ENCODE peak calls at places on chromosomes 12 and 14, in ten cellular contexts. One of them, this sample, is unnamed.

GRCh38 chr14:84254205-84254788 is 1275.6 kb upstream of the FLRT2 start:
- DNase-seq in AG10803: no peak
- DNase-seq in nephron progenitor cell: peak
- DNase-seq in glutamatergic neuron: no peak
- DNase-seq in cardiac muscle cell: no peak
- DNase-seq in fibroblast of lung: no peak
- DNase-seq in tibial artery: no peak
- DNase-seq in RWPE1: no peak
- DNase-seq in AG04450: no peak
- DNase-seq in psoas muscle: no peak
- DNase-seq in this sample: no peak

GRCh38 chr12:50918584-50919316 is 33.6 kb upstream of the HIGD1C start:
- DNase-seq in glutamatergic neuron: no peak
- DNase-seq in cardiac muscle cell: no peak
- DNase-seq in nephron progenitor cell: no peak
- DNase-seq in fibroblast of lung: no peak
- DNase-seq in tibial artery: no peak
- DNase-seq in RWPE1: no peak
- DNase-seq in psoas muscle: no peak
- DNase-seq in AG04450: peak
- DNase-seq in AG10803: no peak
- DNase-seq in this sample: no peak

GRCh38 chr12:47832263-47832933 is 12.7 kb upstream of the HDAC7 start:
- DNase-seq in AG10803: no peak
- DNase-seq in fibroblast of lung: no peak
- DNase-seq in tibial artery: no peak
- DNase-seq in nephron progenitor cell: no peak
- DNase-seq in glutamatergic neuron: no peak
- DNase-seq in AG04450: no peak
- DNase-seq in RWPE1: no peak
- DNase-seq in psoas muscle: no peak
- DNase-seq in cardiac muscle cell: no peak
- DNase-seq in this sample: no peak

GRCh38 chr14:52563120-52563519 is 10.5 kb downstream of the GPR137C start:
- DNase-seq in RWPE1: peak
- DNase-seq in nephron progenitor cell: no peak
- DNase-seq in psoas muscle: no peak
- DNase-seq in AG04450: peak
- DNase-seq in AG10803: peak
- DNase-seq in fibroblast of lung: peak
- DNase-seq in tibial artery: no peak
- DNase-seq in cardiac muscle cell: no peak
- DNase-seq in glutamatergic neuron: no peak
- DNase-seq in this sample: no peak

GRCh38 chr14:77023001-77023996 is 5.2 kb downstream of the IRF2BPL start:
- DNase-seq in tibial artery: peak
- DNase-seq in psoas muscle: no peak
- DNase-seq in cardiac muscle cell: peak
- DNase-seq in nephron progenitor cell: no peak
- DNase-seq in AG10803: peak
- DNase-seq in RWPE1: no peak
- DNase-seq in glutamatergic neuron: no peak
- DNase-seq in fibroblast of lung: peak
- DNase-seq in AG04450: no peak
- DNase-seq in this sample: peak

GRCh38 chr14:104390941-104391901 is 188.3 kb upstream of the C14orf180 start:
- DNase-seq in tibial artery: peak
- DNase-seq in RWPE1: no peak
- DNase-seq in AG10803: no peak
- DNase-seq in glutamatergic neuron: peak
- DNase-seq in nephron progenitor cell: peak
- DNase-seq in fibroblast of lung: no peak
- DNase-seq in cardiac muscle cell: no peak
- DNase-seq in AG04450: no peak
- DNase-seq in psoas muscle: no peak
- DNase-seq in this sample: peak

GRCh38 chr12:86727151-86727550 is 471.0 kb upstream of the MGAT4C start:
- DNase-seq in nephron progenitor cell: no peak
- DNase-seq in fibroblast of lung: peak
- DNase-seq in tibial artery: no peak
- DNase-seq in AG10803: peak
- DNase-seq in cardiac muscle cell: no peak
- DNase-seq in glutamatergic neuron: no peak
- DNase-seq in AG04450: peak
- DNase-seq in RWPE1: peak
- DNase-seq in psoas muscle: no peak
- DNase-seq in this sample: no peak

GRCh38 chr14:100855256-100855930 is 29.5 kb downstream of the MEG3 start:
- DNase-seq in AG10803: no peak
- DNase-seq in fibroblast of lung: no peak
- DNase-seq in nephron progenitor cell: no peak
- DNase-seq in tibial artery: no peak
- DNase-seq in RWPE1: no peak
- DNase-seq in cardiac muscle cell: no peak
- DNase-seq in psoas muscle: no peak
- DNase-seq in glutamatergic neuron: no peak
- DNase-seq in AG04450: no peak
- DNase-seq in this sample: no peak

GRCh38 chr14:30375280-30375892 is 183.6 kb upstream of the G2E3 start:
- DNase-seq in cardiac muscle cell: peak
- DNase-seq in AG10803: peak
- DNase-seq in RWPE1: peak
- DNase-seq in tibial artery: peak
- DNase-seq in nephron progenitor cell: peak
- DNase-seq in fibroblast of lung: peak
- DNase-seq in psoas muscle: peak
- DNase-seq in AG04450: peak
- DNase-seq in glutamatergic neuron: peak
- DNase-seq in this sample: peak

GRCh38 chr14:44847910-44848309 is 113.8 kb downstream of the KLHL28 start:
- DNase-seq in nephron progenitor cell: no peak
- DNase-seq in AG10803: peak
- DNase-seq in AG04450: no peak
- DNase-seq in glutamatergic neuron: no peak
- DNase-seq in psoas muscle: no peak
- DNase-seq in fibroblast of lung: no peak
- DNase-seq in cardiac muscle cell: no peak
- DNase-seq in RWPE1: no peak
- DNase-seq in tibial artery: no peak
- DNase-seq in this sample: no peak

GRCh38 chr12:111034911-111035577 is 114.7 kb upstream of the MYL2 start:
- DNase-seq in glutamatergic neuron: peak
- DNase-seq in nephron progenitor cell: peak
- DNase-seq in cardiac muscle cell: peak
- DNase-seq in AG04450: no peak
- DNase-seq in RWPE1: no peak
- DNase-seq in AG10803: no peak
- DNase-seq in tibial artery: no peak
- DNase-seq in psoas muscle: no peak
- DNase-seq in fibroblast of lung: no peak
- DNase-seq in this sample: peak

GRCh38 chr14:104372390-104373054 is 207.0 kb upstream of the C14orf180 start:
- DNase-seq in RWPE1: no peak
- DNase-seq in AG10803: no peak
- DNase-seq in AG04450: no peak
- DNase-seq in fibroblast of lung: no peak
- DNase-seq in psoas muscle: no peak
- DNase-seq in tibial artery: no peak
- DNase-seq in glutamatergic neuron: no peak
- DNase-seq in cardiac muscle cell: no peak
- DNase-seq in nephron progenitor cell: no peak
- DNase-seq in this sample: no peak

GRCh38 chr12:121222847-121223246 is 12.9 kb downstream of the P2RX4 start:
- DNase-seq in glutamatergic neuron: no peak
- DNase-seq in AG04450: no peak
- DNase-seq in nephron progenitor cell: no peak
- DNase-seq in psoas muscle: no peak
- DNase-seq in AG10803: no peak
- DNase-seq in RWPE1: no peak
- DNase-seq in cardiac muscle cell: no peak
- DNase-seq in fibroblast of lung: no peak
- DNase-seq in tibial artery: no peak
- DNase-seq in this sample: no peak
- TF ChIP-seq CTCF in glutamatergic neuron: no peak
- TF ChIP-seq CTCF in AG04450: no peak
- TF ChIP-seq CTCF in nephron progenitor cell: no peak
- TF ChIP-seq CTCF in psoas muscle: no peak
- TF ChIP-seq CTCF in AG10803: no peak
- TF ChIP-seq CTCF in RWPE1: no peak
- TF ChIP-seq CTCF in cardiac muscle cell: no peak
- TF ChIP-seq CTCF in fibroblast of lung: no peak
- TF ChIP-seq CTCF in tibial artery: no peak
- TF ChIP-seq CTCF in this sample: no peak

GRCh38 chr12:132455565-132455964 is 34.4 kb upstream of the FBRSL1 start:
- DNase-seq in AG04450: no peak
- DNase-seq in psoas muscle: no peak
- DNase-seq in fibroblast of lung: no peak
- DNase-seq in AG10803: no peak
- DNase-seq in cardiac muscle cell: no peak
- DNase-seq in glutamatergic neuron: no peak
- DNase-seq in nephron progenitor cell: no peak
- DNase-seq in RWPE1: no peak
- DNase-seq in tibial artery: no peak
- DNase-seq in this sample: no peak
- TF ChIP-seq CTCF in AG04450: no peak
- TF ChIP-seq CTCF in psoas muscle: no peak
- TF ChIP-seq CTCF in fibroblast of lung: no peak
- TF ChIP-seq CTCF in AG10803: no peak
- TF ChIP-seq CTCF in cardiac muscle cell: no peak
- TF ChIP-seq CTCF in glutamatergic neuron: no peak
- TF ChIP-seq CTCF in nephron progenitor cell: no peak
- TF ChIP-seq CTCF in RWPE1: no peak
- TF ChIP-seq CTCF in tibial artery: no peak
- TF ChIP-seq CTCF in this sample: no peak

DNA sequence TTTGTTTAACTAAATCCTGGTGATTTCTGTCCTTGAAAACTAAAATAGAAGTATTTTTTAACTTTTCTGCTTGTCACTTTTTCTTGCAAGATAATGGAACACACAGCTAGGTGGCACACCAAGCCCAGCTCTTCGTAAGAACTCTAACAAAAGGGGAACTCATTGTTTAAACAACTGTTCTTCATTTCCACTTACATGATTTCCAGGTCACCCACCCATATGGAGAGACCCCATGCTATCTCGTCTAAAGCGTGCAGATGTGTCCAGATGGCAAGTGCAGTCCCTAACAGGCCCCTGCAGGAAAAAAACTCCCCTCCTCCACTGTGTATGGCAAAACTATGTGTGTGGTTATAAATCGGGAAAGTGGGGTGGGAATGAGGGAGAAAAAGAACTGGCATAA is 43.3 kb upstream of the NT5DC3 start:
- DNase-seq in fibroblast of lung: peak
- DNase-seq in glutamatergic neuron: no peak
- DNase-seq in psoas muscle: no peak
- DNase-seq in nephron progenitor cell: no peak
- DNase-seq in tibial artery: no peak
- DNase-seq in AG10803: peak
- DNase-seq in RWPE1: peak
- DNase-seq in cardiac muscle cell: peak
- DNase-seq in AG04450: peak
- DNase-seq in this sample: no peak
- TF ChIP-seq CTCF in fibroblast of lung: peak
- TF ChIP-seq CTCF in glutamatergic neuron: no peak
- TF ChIP-seq CTCF in psoas muscle: peak
- TF ChIP-seq CTCF in nephron progenitor cell: no peak
- TF ChIP-seq CTCF in tibial artery: peak
- TF ChIP-seq CTCF in AG10803: peak
- TF ChIP-seq CTCF in RWPE1: peak
- TF ChIP-seq CTCF in cardiac muscle cell: peak
- TF ChIP-seq CTCF in AG04450: peak
- TF ChIP-seq CTCF in this sample: peak

GRCh38 chr12:49064767-49065152 is 4.2 kb upstream of the KMT2D start:
- DNase-seq in cardiac muscle cell: no peak
- DNase-seq in RWPE1: no peak
- DNase-seq in fibroblast of lung: no peak
- DNase-seq in nephron progenitor cell: no peak
- DNase-seq in glutamatergic neuron: no peak
- DNase-seq in AG04450: no peak
- DNase-seq in psoas muscle: no peak
- DNase-seq in AG10803: no peak
- DNase-seq in tibial artery: no peak
- DNase-seq in this sample: no peak

GRCh38 chr12:49068879-49069506 is 786 bp downstream of the RHEBL1 start:
- DNase-seq in glutamatergic neuron: no peak
- DNase-seq in RWPE1: no peak
- DNase-seq in fibroblast of lung: no peak
- DNase-seq in AG10803: no peak
- DNase-seq in cardiac muscle cell: no peak
- DNase-seq in psoas muscle: no peak
- DNase-seq in nephron progenitor cell: peak
- DNase-seq in tibial artery: no peak
- DNase-seq in AG04450: no peak
- DNase-seq in this sample: no peak

GRCh38 chr12:49066120-49066519 is 3.7 kb downstream of the RHEBL1 start:
- DNase-seq in RWPE1: no peak
- DNase-seq in glutamatergic neuron: no peak
- DNase-seq in psoas muscle: no peak
- DNase-seq in cardiac muscle cell: no peak
- DNase-seq in AG10803: no peak
- DNase-seq in fibroblast of lung: no peak
- DNase-seq in nephron progenitor cell: no peak
- DNase-seq in AG04450: no peak
- DNase-seq in tibial artery: no peak
- DNase-seq in this sample: no peak

GRCh38 chr12:49070971-49071370 is 1.2 kb upstream of the RHEBL1 start:
- DNase-seq in tibial artery: no peak
- DNase-seq in cardiac muscle cell: no peak
- DNase-seq in fibroblast of lung: no peak
- DNase-seq in glutamatergic neuron: no peak
- DNase-seq in RWPE1: no peak
- DNase-seq in psoas muscle: no peak
- DNase-seq in AG04450: no peak
- DNase-seq in AG10803: no peak
- DNase-seq in nephron progenitor cell: no peak
- DNase-seq in this sample: no peak

DNA sequence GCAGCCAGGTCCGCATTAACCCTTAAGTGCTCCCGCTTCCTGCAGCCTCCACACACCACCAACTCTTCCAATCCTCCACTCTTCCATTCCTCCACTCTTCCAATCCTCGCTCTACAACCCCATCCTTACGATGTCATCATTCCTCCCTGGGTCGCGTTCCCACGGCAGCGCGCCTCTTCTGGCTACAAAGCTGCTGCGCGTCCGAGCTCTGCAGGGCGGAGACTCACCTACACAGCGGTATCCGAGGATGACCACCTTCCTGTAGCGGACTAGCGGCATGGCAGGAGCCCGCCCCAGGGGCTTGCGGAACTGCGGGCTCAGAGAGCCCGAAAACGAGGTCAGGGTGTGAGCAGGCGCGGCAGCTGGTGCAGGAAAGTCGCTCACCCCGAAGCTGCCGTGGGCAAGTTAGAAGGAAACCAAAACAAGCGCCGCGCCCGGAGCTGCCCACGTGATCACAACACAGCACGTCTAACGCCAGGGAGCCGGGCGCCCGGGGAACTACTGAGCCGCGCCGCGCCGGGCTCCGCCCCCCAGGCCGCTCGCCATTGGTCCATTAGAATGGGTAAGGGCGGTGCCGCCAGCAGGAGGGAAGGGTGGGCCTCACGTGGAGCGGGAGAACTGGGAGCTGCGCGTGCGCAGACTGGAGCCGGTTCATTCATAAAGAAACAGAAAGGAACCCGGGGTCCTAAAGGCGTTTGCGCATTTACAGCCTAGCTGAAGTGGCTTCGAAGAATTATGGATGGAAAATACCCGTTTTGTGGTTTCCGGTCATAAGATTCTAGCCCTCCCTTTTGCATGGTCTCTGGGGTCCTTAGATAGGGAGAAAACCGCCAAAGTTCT is at the start of gene RHEBL1:
- DNase-seq in AG10803: peak
- DNase-seq in fibroblast of lung: peak
- DNase-seq in tibial artery: peak
- DNase-seq in RWPE1: peak
- DNase-seq in cardiac muscle cell: peak
- DNase-seq in glutamatergic neuron: peak
- DNase-seq in AG04450: peak
- DNase-seq in psoas muscle: peak
- DNase-seq in nephron progenitor cell: peak
- DNase-seq in this sample: peak
- TF ChIP-seq CTCF in AG10803: peak
- TF ChIP-seq CTCF in fibroblast of lung: no peak
- TF ChIP-seq CTCF in tibial artery: no peak
- TF ChIP-seq CTCF in RWPE1: peak
- TF ChIP-seq CTCF in cardiac muscle cell: no peak
- TF ChIP-seq CTCF in glutamatergic neuron: no peak
- TF ChIP-seq CTCF in AG04450: peak
- TF ChIP-seq CTCF in psoas muscle: no peak
- TF ChIP-seq CTCF in nephron progenitor cell: no peak
- TF ChIP-seq CTCF in this sample: peak